ENCODE peak calls at places on chromosomes 3 and 15, in four cellular contexts. I is mesenchymal stem cell, Y is putamen, G is fibroblast of pulmonary artery. Q is an unnamed sample.

GRCh38 chr3:107452436-107452835 is 70.3 kb upstream of the BBX start:
- DNase-seq in I (peak; percentile 20), Y (no peak), G (peak; percentile 41), Q (peak; percentile 78)

GRCh38 chr15:41921167-41921566 is 27.3 kb upstream of the SPTBN5 start:
- DNase-seq in I (peak; percentile 29), Y (no peak), G (no peak), Q (no peak)

GRCh38 chr3:133448478-133449122 is 48.7 kb downstream of the BFSP2 start:
- DNase-seq in I (no peak), Y (no peak), G (no peak), Q (no peak)

GRCh38 chr15:62895905-62896316 is 146.6 kb upstream of the TPM1 start:
- DNase-seq in I (peak; percentile 95), Y (no peak), G (peak; percentile 86), Q (peak; percentile 89)

GRCh38 chr15:55858661-55859060 is 115.7 kb upstream of the PRTG start:
- DNase-seq in I (peak; percentile 39), Y (no peak), G (peak; percentile 32), Q (peak; percentile 49)

GRCh38 chr15:55218068-55218467 is 21.3 kb upstream of the RSL24D1 start:
- DNase-seq in I (no peak), Y (no peak), G (no peak), Q (peak; percentile 29)

GRCh38 chr15:70401709-70402108 is 304.0 kb upstream of the TLE3 start:
- DNase-seq in I (no peak), Y (no peak), G (no peak), Q (peak; percentile 61)

GRCh38 chr3:50971487-50971924 is 296.8 kb downstream of the DOCK3 start:
- DNase-seq in I (peak; percentile 35), Y (no peak), G (peak; percentile 56), Q (peak; percentile 47)

GRCh38 chr3:187987919-187988318 is 166.0 kb upstream of the LPP start:
- DNase-seq in I (no peak), Y (no peak), G (no peak), Q (no peak)